ENCODE peak calls at places on chromosome X, in ten cellular contexts. D is choroid plexus epithelial cell; I is uterus; H is body of pancreas; B is Jurkat, Clone E6-1; J is CD8-positive, alpha-beta T cell; F is fibroblast of mammary gland; O is epithelial cell of proximal tubule; X is IMR-90; C is naive thymus-derived CD4-positive, alpha-beta T cell. Z is an unnamed sample.
A peak's percentile ranks its signal among the peaks of the same experiment; 100 is the strongest.

GRCh38 chrX:153153516-153153915 is 25.6 kb upstream of the MAGEA1 start:
- DNase-seq in X (no peak), F (no peak), H (no peak), B (no peak), J (no peak), C (no peak), D (no peak), O (no peak), I (no peak), Z (no peak)

GRCh38 chrX:133045986-133046385 is 50.9 kb downstream of the USP26 start:
- DNase-seq in X (peak; percentile 1), F (peak; percentile 12), C (no peak), I (no peak), D (peak; percentile 51), J (no peak), H (no peak), O (no peak), B (no peak), Z (no peak)

GRCh38 chrX:150352114-150352513 is 11.0 kb upstream of the MAMLD1 start:
- DNase-seq in H (no peak), O (no peak), B (no peak), I (no peak), D (no peak), F (no peak), X (peak; percentile 41), C (no peak), J (no peak), Z (no peak)

GRCh38 chrX:73842541-73843234 is 279.7 kb downstream of the CHIC1 start:
- DNase-seq in I (no peak), B (no peak), H (no peak), X (no peak), J (no peak), C (no peak), O (no peak), D (no peak), F (no peak), Z (no peak)

GRCh38 chrX:920234-920799 is 289.7 kb downstream of the SHOX start:
- DNase-seq in D (peak; percentile 30), I (no peak), J (peak; percentile 21), X (no peak), H (no peak), B (no peak), C (no peak), F (peak; percentile 23), O (no peak), Z (no peak)

GRCh38 chrX:2699959-2700358 is 8.9 kb downstream of the CD99 start:
- DNase-seq in H (no peak), F (no peak), O (no peak), B (no peak), X (no peak), D (no peak), C (no peak), I (no peak), J (no peak), Z (no peak)

GRCh38 chrX:155864655-155865054 is 16.5 kb upstream of the VAMP7 start:
- DNase-seq in C (no peak), J (no peak), O (no peak), F (peak; percentile 14), X (no peak), I (no peak), H (no peak), B (peak; percentile 10), D (peak; percentile 34), Z (no peak)

GRCh38 chrX:10477525-10477924 is 142.9 kb downstream of the MID1 start:
- DNase-seq in J (no peak), X (no peak), H (no peak), D (no peak), B (no peak), F (no peak), O (no peak), I (no peak), C (no peak), Z (no peak)

GRCh38 chrX:39212456-39212855 is 411.2 kb downstream of the MID1IP1 start:
- DNase-seq in I (no peak), O (no peak), J (no peak), H (no peak), C (no peak), F (no peak), B (no peak), D (no peak), X (no peak), Z (no peak)

GRCh38 chrX:42290608-42291007 is 367.3 kb upstream of the CASK start:
- DNase-seq in F (peak; percentile 6), O (no peak), D (peak; percentile 16), X (peak; percentile 0), B (no peak), H (no peak), C (no peak), J (no peak), I (no peak), Z (no peak)

GRCh38 chrX:105150036-105150435 is 70.5 kb downstream of the TEX13A start:
- DNase-seq in O (no peak), X (no peak), I (no peak), H (no peak), B (no peak), F (no peak), D (no peak), C (no peak), J (no peak), Z (no peak)

GRCh38 chrX:40260123-40260751 is 162.5 kb upstream of the BCOR start:
- DNase-seq in J (no peak), D (peak; percentile 43), C (no peak), H (no peak), I (no peak), F (no peak), B (no peak), X (no peak), O (no peak), Z (no peak)

GRCh38 chrX:136209016-136209738 is 42.0 kb downstream of the MAP7D3 start:
- DNase-seq in C (peak; percentile 33), B (no peak), I (peak; percentile 70), X (peak; percentile 56), O (no peak), D (peak; percentile 73), J (no peak), F (peak; percentile 68), H (peak; percentile 40), Z (no peak)

GRCh38 chrX:123696334-123696733 is 36.5 kb downstream of the THOC2 start:
- DNase-seq in I (no peak), O (no peak), C (no peak), D (no peak), X (no peak), B (no peak), H (no peak), J (no peak), F (no peak), Z (no peak)

GRCh38 chrX:123695242-123695641 is 37.6 kb downstream of the THOC2 start:
- DNase-seq in H (no peak), C (no peak), B (no peak), F (no peak), D (no peak), O (no peak), I (no peak), J (no peak), X (no peak), Z (no peak)

GRCh38 chrX:123704781-123705180 is 28.1 kb downstream of the THOC2 start:
- DNase-seq in C (no peak), X (no peak), O (no peak), J (no peak), F (no peak), D (no peak), B (no peak), I (no peak), H (no peak), Z (no peak)

DNA sequence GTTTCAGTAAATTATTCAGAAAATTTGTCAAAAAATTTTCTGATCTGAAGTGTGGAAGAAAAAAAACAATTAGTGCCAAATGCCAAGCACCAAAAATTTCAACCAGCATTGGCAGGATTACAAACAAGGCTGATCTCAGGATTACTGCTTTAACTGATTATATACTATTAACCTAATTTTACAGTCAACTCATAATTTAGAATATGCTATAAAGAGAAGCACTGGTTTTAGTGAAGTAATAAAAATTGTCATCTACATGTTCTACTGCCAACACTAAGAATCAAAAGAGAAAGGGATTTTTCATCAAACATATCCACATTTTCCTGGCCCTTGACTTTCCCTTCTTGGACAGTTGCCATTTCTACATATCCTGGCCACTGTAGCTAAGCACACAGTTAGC is 33.9 kb downstream of the THOC2 start:
- DNase-seq in X (peak; percentile 1), B (no peak), H (no peak), I (no peak), D (peak; percentile 43), J (no peak), O (no peak), F (peak; percentile 7), C (no peak), Z (no peak)
- H3K4me3 ChIP-seq in X (no peak overlapping the region), B (no peak overlapping the region), H (no peak overlapping the region), I (no peak overlapping the region), D (no peak overlapping the region), J (no peak overlapping the region), O (no peak overlapping the region), F (no peak overlapping the region), C (no peak overlapping the region), Z (no peak overlapping the region)

DNA sequence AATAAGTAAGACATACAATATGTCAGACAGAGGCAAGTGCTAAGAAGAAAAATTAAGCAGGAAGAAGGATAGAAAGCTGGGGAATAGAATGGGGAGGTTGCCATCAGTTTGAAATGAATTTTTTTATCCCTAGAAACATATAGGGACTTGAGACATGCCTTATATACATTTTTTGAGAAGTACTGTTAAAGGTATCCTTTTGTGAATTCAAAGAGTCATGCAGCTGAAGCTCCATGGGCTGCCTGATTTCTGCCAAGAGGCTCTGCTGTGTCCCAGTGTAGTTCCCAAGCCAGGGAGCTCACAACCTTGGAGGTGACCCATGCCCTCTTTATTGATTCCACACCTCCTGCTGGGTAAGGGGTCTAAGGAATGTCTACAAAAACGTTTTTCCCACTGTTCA is 564.6 kb upstream of the DIPK2B start:
- DNase-seq in J (no peak), O (no peak), H (no peak), I (no peak), D (no peak), B (no peak), C (no peak), F (no peak), X (no peak), Z (no peak)
- H3K4me3 ChIP-seq in J (no peak overlapping the region), O (peak overlapping the region; percentile 79), H (no peak overlapping the region), I (no peak overlapping the region), D (peak overlapping the region; percentile 41), B (no peak overlapping the region), C (peak overlapping the region; percentile 19), F (peak overlapping the region; percentile 83), X (peak overlapping the region; percentile 27), Z (peak overlapping the region; percentile 62)

DNA sequence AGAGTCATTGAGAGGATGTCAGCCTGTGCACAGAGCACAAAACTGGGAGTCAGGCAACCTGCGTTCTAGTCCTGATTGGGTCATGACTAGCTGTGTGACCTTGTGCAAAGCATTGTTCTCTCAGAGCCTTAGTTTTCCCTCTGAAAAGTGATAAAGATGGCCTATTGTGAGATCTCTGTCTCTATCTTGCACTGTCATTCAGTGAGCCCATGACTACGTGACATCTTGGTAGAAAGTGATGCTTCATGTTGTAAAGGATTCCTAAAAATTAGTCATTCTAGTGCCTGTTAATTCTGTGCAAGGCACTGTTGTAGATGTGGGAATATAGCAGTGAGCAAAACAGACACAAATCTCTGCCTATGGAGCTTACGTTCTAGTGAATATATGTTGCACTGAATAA is 2.5 kb downstream of the PGRMC1 start:
- DNase-seq in C (no peak), I (no peak), X (peak; percentile 39), B (no peak), H (no peak), F (peak; percentile 40), D (peak; percentile 12), O (no peak), J (no peak), Z (no peak)
- H3K4me3 ChIP-seq in C (no peak overlapping the region), I (no peak overlapping the region), X (peak overlapping the region; percentile 33), B (no peak overlapping the region), H (no peak overlapping the region), F (peak overlapping the region; percentile 75), D (peak overlapping the region; percentile 17), O (peak overlapping the region; percentile 5), J (no peak overlapping the region), Z (peak overlapping the region; percentile 74)

GRCh38 chrX:30900227-30900626 is 11.2 kb upstream of the TAB3 start:
- DNase-seq in J (no peak), X (no peak), H (no peak), I (no peak), F (no peak), O (no peak), D (no peak), C (no peak), B (no peak), Z (no peak)
- H3K4me3 ChIP-seq in J (no peak overlapping the region), X (no peak overlapping the region), H (no peak overlapping the region), I (no peak overlapping the region), F (no peak overlapping the region), O (no peak overlapping the region), D (no peak overlapping the region), C (no peak overlapping the region), B (no peak overlapping the region), Z (no peak overlapping the region)